ENCODE peak calls at places on chromosomes 1 and 21, in five cellular contexts. A is uterus, H is NB4, Q is GM06990, D is heart left ventricle. R is an unnamed sample.

GRCh38 chr1:200118779-200119505 is 91.4 kb downstream of the NR5A2 start:
- DNase-seq in A (no peak), H (no peak), Q (peak), D (no peak), R (peak)

GRCh38 chr1:71242239-71242638 is 161.4 kb upstream of the ZRANB2 start:
- DNase-seq in A (no peak), H (no peak), Q (no peak), D (no peak), R (no peak)

GRCh38 chr1:198165927-198166647 is 9.3 kb downstream of the NEK7 start:
- DNase-seq in A (no peak), H (no peak), Q (no peak), D (no peak), R (no peak)

GRCh38 chr1:209815931-209816338 is 10.0 kb upstream of the IRF6 start:
- DNase-seq in A (no peak), H (no peak), Q (no peak), D (no peak), R (no peak)

GRCh38 chr1:159908255-159908905 is 8.4 kb upstream of the CFAP45 start:
- DNase-seq in A (no peak), H (no peak), Q (no peak), D (no peak), R (no peak)

GRCh38 chr1:8497196-8497878 is 179.4 kb downstream of the SLC45A1 start:
- DNase-seq in A (no peak), H (peak), Q (no peak), D (no peak), R (no peak)

GRCh38 chr1:172748201-172748600 is 89.3 kb downstream of the FASLG start:
- DNase-seq in A (no peak), H (no peak), Q (no peak), D (no peak), R (no peak)

GRCh38 chr1:18580087-18580486 is 50.6 kb upstream of the PAX7 start:
- DNase-seq in A (no peak), H (no peak), Q (no peak), D (no peak), R (no peak)

GRCh38 chr1:39615086-39615662 is 24.3 kb downstream of the HEYL start:
- DNase-seq in A (no peak), H (no peak), Q (no peak), D (no peak), R (no peak)

GRCh38 chr1:107433068-107433467 is 292.2 kb downstream of the NTNG1 start:
- DNase-seq in A (no peak), H (no peak), Q (no peak), D (no peak), R (no peak)

GRCh38 chr1:179314928-179315327 is 21.3 kb downstream of the SOAT1 start:
- DNase-seq in A (no peak), H (no peak), Q (no peak), D (no peak), R (no peak)

GRCh38 chr1:159861218-159861617 is 1.2 kb downstream of the VSIG8 start:
- DNase-seq in A (no peak), H (no peak), Q (no peak), D (no peak), R (no peak)

GRCh38 chr1:23417570-23417969 is 7.0 kb downstream of the TCEA3 start:
- DNase-seq in A (no peak), H (no peak), Q (no peak), D (peak), R (no peak)

GRCh38 chr1:98217601-98218000 is 296.8 kb upstream of the DPYD start:
- DNase-seq in A (no peak), H (no peak), Q (no peak), D (no peak), R (no peak)

GRCh38 chr1:173009597-173009996 is 41.1 kb downstream of the TNFSF18 start:
- DNase-seq in A (no peak), H (no peak), Q (no peak), D (peak), R (no peak)

GRCh38 chr1:110902820-110903463 is 30.0 kb downstream of the CD53 start:
- DNase-seq in A (no peak), H (no peak), Q (no peak), D (no peak), R (no peak)

GRCh38 chr1:8544644-8545043 is 226.7 kb downstream of the SLC45A1 start:
- DNase-seq in A (no peak), H (no peak), Q (no peak), D (no peak), R (no peak)

GRCh38 chr1:153534226-153534932 is 1.4 kb downstream of the S100A6 start:
- DNase-seq in A (no peak), H (no peak), Q (no peak), D (no peak), R (peak)

GRCh38 chr1:159554681-159555080 is 18.9 kb upstream of the OR10J5 start:
- DNase-seq in A (no peak), H (no peak), Q (no peak), D (no peak), R (no peak)

GRCh38 chr1:91011726-91012125 is 10.1 kb downstream of the ZNF644 start:
- DNase-seq in A (no peak), H (no peak), Q (no peak), D (no peak), R (no peak)

GRCh38 chr1:228226956-228227791 is 19.3 kb downstream of the OBSCN start:
- DNase-seq in A (no peak), H (peak), Q (no peak), D (no peak), R (peak)

GRCh38 chr21:34510148-34511142 is 1.6 kb downstream of the KCNE1 start:
- DNase-seq in A (peak), H (peak), Q (peak), D (peak), R (peak)

GRCh38 chr1:8689431-8690252 is 127.8 kb downstream of the RERE start:
- DNase-seq in A (no peak), H (no peak), Q (no peak), D (no peak), R (no peak)

GRCh38 chr1:48202030-48202752 is 20.3 kb upstream of the SLC5A9 start:
- DNase-seq in A (peak), H (peak), Q (no peak), D (peak), R (peak)

GRCh38 chr1:225762444-225762843 is 15.2 kb upstream of the SRP9 start:
- DNase-seq in A (peak), H (no peak), Q (no peak), D (no peak), R (no peak)

GRCh38 chr1:85563139-85563538 is 17.4 kb upstream of the CCN1 start:
- DNase-seq in A (no peak), H (no peak), Q (no peak), D (no peak), R (no peak)

GRCh38 chr1:51516639-51517158 is 2.4 kb downstream of the EPS15 start:
- DNase-seq in A (no peak), H (no peak), Q (no peak), D (no peak), R (no peak)

GRCh38 chr1:6638226-6638625 is 13.6 kb downstream of the THAP3 start:
- DNase-seq in A (peak), H (no peak), Q (no peak), D (peak), R (no peak)

GRCh38 chr1:241994171-241994570 is 4.7 kb downstream of the MAP1LC3C start:
- DNase-seq in A (no peak), H (no peak), Q (no peak), D (no peak), R (no peak)

GRCh38 chr1:172109357-172109756 is 268.1 kb downstream of the DNM3 start:
- DNase-seq in A (no peak), H (no peak), Q (no peak), D (no peak), R (no peak)

GRCh38 chr1:92577251-92577895 is 90.6 kb upstream of the GFI1 start:
- DNase-seq in A (no peak), H (no peak), Q (no peak), D (peak), R (no peak)

GRCh38 chr1:43352351-43352705 is 6.5 kb upstream of the CDC20 start:
- DNase-seq in A (no peak), H (no peak), Q (no peak), D (no peak), R (no peak)
- TF ChIP-seq CTCF in A (no peak), H (no peak), Q (no peak), D (no peak), R (no peak)

GRCh38 chr1:89834078-89834704 is 13.4 kb downstream of the LRRC8D start:
- DNase-seq in A (no peak), H (no peak), Q (no peak), D (no peak), R (no peak)
- TF ChIP-seq CTCF in A (no peak), H (no peak), Q (no peak), D (no peak), R (no peak)

GRCh38 chr1:1788646-1789431 is 10.6 kb upstream of the NADK start:
- DNase-seq in A (no peak), H (peak), Q (no peak), D (no peak), R (peak)
- TF ChIP-seq CTCF in A (no peak), H (peak), Q (peak), D (no peak), R (no peak)

DNA sequence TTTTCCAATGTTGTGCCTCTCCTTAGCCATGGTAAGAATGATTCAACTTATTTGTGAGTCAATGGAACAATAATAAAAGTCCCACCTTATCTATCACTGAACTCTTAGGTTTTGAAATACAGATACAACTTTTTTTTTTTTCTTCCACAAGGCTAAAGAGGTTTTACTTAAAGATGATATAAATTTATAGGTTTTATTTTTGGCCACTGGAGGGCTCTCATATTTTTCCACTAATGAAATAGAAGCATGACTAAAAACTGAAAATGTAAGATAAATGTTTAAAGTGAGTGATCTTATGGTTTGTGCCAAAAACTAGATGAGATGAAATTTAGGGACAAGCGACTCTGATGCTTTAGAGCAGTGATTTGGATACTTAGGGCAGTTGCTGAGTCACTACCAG is 499.0 kb downstream of the NUF2 start:
- DNase-seq in A (no peak), H (no peak), Q (no peak), D (no peak), R (no peak)
- TF ChIP-seq CTCF in A (no peak), H (no peak), Q (no peak), D (no peak), R (no peak)

DNA sequence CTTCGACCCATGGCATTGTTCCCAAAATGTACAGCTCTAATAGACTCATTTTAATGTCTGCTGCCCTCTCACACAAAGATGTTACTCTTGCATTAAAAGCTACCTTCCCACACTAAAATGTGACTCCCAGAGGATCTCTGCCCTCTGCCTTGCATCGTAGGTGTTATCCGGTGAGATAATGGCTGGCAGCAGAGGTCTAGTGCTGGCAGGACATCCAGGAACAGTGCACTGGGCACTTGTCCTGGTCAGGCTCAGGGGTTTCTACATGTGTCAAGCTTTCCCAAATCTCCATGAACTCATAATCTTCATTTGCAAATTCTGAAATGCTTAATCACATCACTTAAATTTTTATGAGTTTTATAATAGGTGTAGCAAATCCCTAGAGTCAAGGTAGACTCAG is 310.6 kb downstream of the LRRIQ3 start:
- DNase-seq in A (no peak), H (no peak), Q (no peak), D (peak), R (no peak)
- TF ChIP-seq CTCF in A (no peak), H (no peak), Q (no peak), D (no peak), R (no peak)

DNA sequence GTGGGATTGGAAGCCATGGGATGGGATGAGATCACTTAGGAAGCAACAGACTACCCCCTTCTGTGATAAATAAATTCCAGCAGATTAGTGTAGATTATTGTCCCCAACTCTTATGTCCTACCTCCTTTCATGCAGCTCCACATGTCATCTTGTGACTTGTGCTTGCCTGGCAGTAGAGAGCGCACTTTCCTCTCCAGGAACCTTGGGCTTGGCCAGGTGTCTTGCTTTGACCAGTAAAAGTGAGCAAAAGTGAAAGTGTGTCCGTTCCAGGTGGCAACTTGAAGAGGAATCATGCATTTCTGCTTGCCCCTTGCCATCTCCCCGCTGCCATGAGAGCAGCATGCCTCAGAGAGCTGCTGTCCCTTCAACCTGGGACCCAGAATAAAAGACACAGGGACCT is 122.9 kb upstream of the ERG start:
- DNase-seq in A (no peak), H (no peak), Q (no peak), D (no peak), R (peak)
- TF ChIP-seq CTCF in A (no peak), H (no peak), Q (peak), D (no peak), R (no peak)

GRCh38 chr21:16239659-16240265 is 510.0 kb downstream of the USP25 start:
- DNase-seq in A (no peak), H (no peak), Q (no peak), D (no peak), R (no peak)

GRCh38 chr21:16241021-16241420 is 511.2 kb downstream of the USP25 start:
- DNase-seq in A (no peak), H (no peak), Q (no peak), D (no peak), R (no peak)

GRCh38 chr21:16243396-16243795 is 513.6 kb downstream of the USP25 start:
- DNase-seq in A (no peak), H (no peak), Q (no peak), D (no peak), R (no peak)

GRCh38 chr21:16241500-16241963 is 511.8 kb downstream of the USP25 start:
- DNase-seq in A (no peak), H (no peak), Q (no peak), D (no peak), R (no peak)
- TF ChIP-seq CTCF in A (no peak), H (no peak), Q (no peak), D (no peak), R (no peak)